ENCODE peak calls at places on chromosomes 7 and 10, in ten cellular contexts. One of them, this sample, is unnamed.

GRCh38 chr10:78959901-78960300 is 108.9 kb upstream of the ZMIZ1 start:
- DNase-seq in Calu3: no peak
- DNase-seq in stomach: no peak
- DNase-seq in putamen: no peak
- DNase-seq in AG20443: no peak
- DNase-seq in activated CD4-positive, alpha-beta memory T cell treated with anti-CD3 and anti-CD28 coated beads for 36 hours: no peak
- DNase-seq in stimulated activated CD8-positive, alpha-beta memory T cell treated with anti-CD3 and anti-CD28 coated beads, Interleukin-15, amount 100 ng/mL, for 4 hours: no peak
- DNase-seq in progenitor cell of endocrine pancreas: no peak
- DNase-seq in GDM1: no peak
- DNase-seq in GM04504: no peak
- DNase-seq in this sample: no peak

GRCh38 chr7:102287465-102288146 is 938 bp downstream of the SH2B2 start:
- DNase-seq in Calu3: no peak
- DNase-seq in putamen: no peak
- DNase-seq in GDM1: no peak
- DNase-seq in progenitor cell of endocrine pancreas: no peak
- DNase-seq in stimulated activated CD8-positive, alpha-beta memory T cell treated with anti-CD3 and anti-CD28 coated beads, Interleukin-15, amount 100 ng/mL, for 4 hours: no peak
- DNase-seq in stomach: peak
- DNase-seq in activated CD4-positive, alpha-beta memory T cell treated with anti-CD3 and anti-CD28 coated beads for 36 hours: peak
- DNase-seq in AG20443: peak
- DNase-seq in GM04504: no peak
- DNase-seq in this sample: peak

GRCh38 chr10:58027431-58027830 is 240.3 kb downstream of the IPMK start:
- DNase-seq in stimulated activated CD8-positive, alpha-beta memory T cell treated with anti-CD3 and anti-CD28 coated beads, Interleukin-15, amount 100 ng/mL, for 4 hours: no peak
- DNase-seq in GM04504: no peak
- DNase-seq in activated CD4-positive, alpha-beta memory T cell treated with anti-CD3 and anti-CD28 coated beads for 36 hours: no peak
- DNase-seq in GDM1: no peak
- DNase-seq in stomach: no peak
- DNase-seq in progenitor cell of endocrine pancreas: no peak
- DNase-seq in AG20443: no peak
- DNase-seq in Calu3: no peak
- DNase-seq in putamen: no peak
- DNase-seq in this sample: no peak

GRCh38 chr7:124840435-124840834 is 74.8 kb upstream of the GPR37 start:
- DNase-seq in Calu3: no peak
- DNase-seq in putamen: peak
- DNase-seq in activated CD4-positive, alpha-beta memory T cell treated with anti-CD3 and anti-CD28 coated beads for 36 hours: no peak
- DNase-seq in GM04504: no peak
- DNase-seq in stimulated activated CD8-positive, alpha-beta memory T cell treated with anti-CD3 and anti-CD28 coated beads, Interleukin-15, amount 100 ng/mL, for 4 hours: no peak
- DNase-seq in GDM1: no peak
- DNase-seq in AG20443: no peak
- DNase-seq in stomach: no peak
- DNase-seq in progenitor cell of endocrine pancreas: no peak
- DNase-seq in this sample: no peak

GRCh38 chr7:45943986-45944385 is 22.9 kb upstream of the IGFBP3 start:
- DNase-seq in GDM1: no peak
- DNase-seq in stomach: no peak
- DNase-seq in AG20443: no peak
- DNase-seq in stimulated activated CD8-positive, alpha-beta memory T cell treated with anti-CD3 and anti-CD28 coated beads, Interleukin-15, amount 100 ng/mL, for 4 hours: no peak
- DNase-seq in Calu3: no peak
- DNase-seq in putamen: no peak
- DNase-seq in progenitor cell of endocrine pancreas: no peak
- DNase-seq in GM04504: no peak
- DNase-seq in activated CD4-positive, alpha-beta memory T cell treated with anti-CD3 and anti-CD28 coated beads for 36 hours: no peak
- DNase-seq in this sample: no peak

GRCh38 chr7:23873306-23873705 is 163.3 kb downstream of the STK31 start:
- DNase-seq in GDM1: no peak
- DNase-seq in stomach: no peak
- DNase-seq in Calu3: no peak
- DNase-seq in activated CD4-positive, alpha-beta memory T cell treated with anti-CD3 and anti-CD28 coated beads for 36 hours: no peak
- DNase-seq in stimulated activated CD8-positive, alpha-beta memory T cell treated with anti-CD3 and anti-CD28 coated beads, Interleukin-15, amount 100 ng/mL, for 4 hours: no peak
- DNase-seq in GM04504: no peak
- DNase-seq in AG20443: no peak
- DNase-seq in progenitor cell of endocrine pancreas: no peak
- DNase-seq in putamen: no peak
- DNase-seq in this sample: no peak

GRCh38 chr7:20141666-20142065 is 75.5 kb downstream of the MACC1 start:
- DNase-seq in AG20443: no peak
- DNase-seq in putamen: peak
- DNase-seq in GM04504: no peak
- DNase-seq in GDM1: no peak
- DNase-seq in stimulated activated CD8-positive, alpha-beta memory T cell treated with anti-CD3 and anti-CD28 coated beads, Interleukin-15, amount 100 ng/mL, for 4 hours: no peak
- DNase-seq in stomach: no peak
- DNase-seq in Calu3: no peak
- DNase-seq in activated CD4-positive, alpha-beta memory T cell treated with anti-CD3 and anti-CD28 coated beads for 36 hours: no peak
- DNase-seq in progenitor cell of endocrine pancreas: no peak
- DNase-seq in this sample: no peak

GRCh38 chr7:92135100-92135429 is 788 bp upstream of the CYP51A1 start:
- DNase-seq in stimulated activated CD8-positive, alpha-beta memory T cell treated with anti-CD3 and anti-CD28 coated beads, Interleukin-15, amount 100 ng/mL, for 4 hours: no peak
- DNase-seq in progenitor cell of endocrine pancreas: no peak
- DNase-seq in GDM1: no peak
- DNase-seq in activated CD4-positive, alpha-beta memory T cell treated with anti-CD3 and anti-CD28 coated beads for 36 hours: peak
- DNase-seq in stomach: peak
- DNase-seq in Calu3: no peak
- DNase-seq in GM04504: no peak
- DNase-seq in putamen: peak
- DNase-seq in AG20443: peak
- DNase-seq in this sample: peak

GRCh38 chr10:127899766-127900382 is 7.0 kb upstream of the PTPRE start:
- DNase-seq in putamen: no peak
- DNase-seq in GDM1: peak
- DNase-seq in stomach: no peak
- DNase-seq in GM04504: no peak
- DNase-seq in progenitor cell of endocrine pancreas: no peak
- DNase-seq in stimulated activated CD8-positive, alpha-beta memory T cell treated with anti-CD3 and anti-CD28 coated beads, Interleukin-15, amount 100 ng/mL, for 4 hours: no peak
- DNase-seq in AG20443: no peak
- DNase-seq in activated CD4-positive, alpha-beta memory T cell treated with anti-CD3 and anti-CD28 coated beads for 36 hours: no peak
- DNase-seq in Calu3: no peak
- DNase-seq in this sample: no peak

GRCh38 chr10:72335394-72336258 is 19.1 kb downstream of the DNAJB12 start:
- DNase-seq in putamen: no peak
- DNase-seq in activated CD4-positive, alpha-beta memory T cell treated with anti-CD3 and anti-CD28 coated beads for 36 hours: peak
- DNase-seq in Calu3: peak
- DNase-seq in GDM1: no peak
- DNase-seq in stimulated activated CD8-positive, alpha-beta memory T cell treated with anti-CD3 and anti-CD28 coated beads, Interleukin-15, amount 100 ng/mL, for 4 hours: no peak
- DNase-seq in GM04504: no peak
- DNase-seq in AG20443: no peak
- DNase-seq in progenitor cell of endocrine pancreas: no peak
- DNase-seq in stomach: peak
- DNase-seq in this sample: peak

GRCh38 chr7:111132833-111133232 is 41.9 kb downstream of the LRRN3 start:
- DNase-seq in putamen: no peak
- DNase-seq in GM04504: no peak
- DNase-seq in GDM1: no peak
- DNase-seq in Calu3: no peak
- DNase-seq in progenitor cell of endocrine pancreas: no peak
- DNase-seq in stimulated activated CD8-positive, alpha-beta memory T cell treated with anti-CD3 and anti-CD28 coated beads, Interleukin-15, amount 100 ng/mL, for 4 hours: no peak
- DNase-seq in AG20443: no peak
- DNase-seq in stomach: no peak
- DNase-seq in activated CD4-positive, alpha-beta memory T cell treated with anti-CD3 and anti-CD28 coated beads for 36 hours: no peak
- DNase-seq in this sample: no peak

GRCh38 chr7:6619961-6620360 is 4.6 kb downstream of the ZNF853 start:
- DNase-seq in progenitor cell of endocrine pancreas: no peak
- DNase-seq in Calu3: no peak
- DNase-seq in GM04504: no peak
- DNase-seq in stomach: no peak
- DNase-seq in stimulated activated CD8-positive, alpha-beta memory T cell treated with anti-CD3 and anti-CD28 coated beads, Interleukin-15, amount 100 ng/mL, for 4 hours: no peak
- DNase-seq in AG20443: no peak
- DNase-seq in putamen: no peak
- DNase-seq in activated CD4-positive, alpha-beta memory T cell treated with anti-CD3 and anti-CD28 coated beads for 36 hours: no peak
- DNase-seq in GDM1: no peak
- DNase-seq in this sample: no peak

GRCh38 chr10:89494068-89494467 is 41.3 kb downstream of the SLC16A12 start:
- DNase-seq in stimulated activated CD8-positive, alpha-beta memory T cell treated with anti-CD3 and anti-CD28 coated beads, Interleukin-15, amount 100 ng/mL, for 4 hours: no peak
- DNase-seq in AG20443: no peak
- DNase-seq in GM04504: no peak
- DNase-seq in activated CD4-positive, alpha-beta memory T cell treated with anti-CD3 and anti-CD28 coated beads for 36 hours: no peak
- DNase-seq in Calu3: no peak
- DNase-seq in putamen: no peak
- DNase-seq in progenitor cell of endocrine pancreas: no peak
- DNase-seq in stomach: no peak
- DNase-seq in GDM1: no peak
- DNase-seq in this sample: no peak

GRCh38 chr7:101792051-101792651 is 25.3 kb upstream of the CUX1 start:
- DNase-seq in AG20443: peak
- DNase-seq in GDM1: no peak
- DNase-seq in progenitor cell of endocrine pancreas: no peak
- DNase-seq in Calu3: no peak
- DNase-seq in GM04504: peak
- DNase-seq in stomach: no peak
- DNase-seq in putamen: no peak
- DNase-seq in stimulated activated CD8-positive, alpha-beta memory T cell treated with anti-CD3 and anti-CD28 coated beads, Interleukin-15, amount 100 ng/mL, for 4 hours: no peak
- DNase-seq in activated CD4-positive, alpha-beta memory T cell treated with anti-CD3 and anti-CD28 coated beads for 36 hours: no peak
- DNase-seq in this sample: peak

GRCh38 chr10:13003004-13003403 is 1.5 kb upstream of the CCDC3 start:
- DNase-seq in GDM1: no peak
- DNase-seq in putamen: no peak
- DNase-seq in GM04504: no peak
- DNase-seq in AG20443: no peak
- DNase-seq in progenitor cell of endocrine pancreas: no peak
- DNase-seq in Calu3: no peak
- DNase-seq in stimulated activated CD8-positive, alpha-beta memory T cell treated with anti-CD3 and anti-CD28 coated beads, Interleukin-15, amount 100 ng/mL, for 4 hours: no peak
- DNase-seq in stomach: no peak
- DNase-seq in activated CD4-positive, alpha-beta memory T cell treated with anti-CD3 and anti-CD28 coated beads for 36 hours: no peak
- DNase-seq in this sample: no peak

GRCh38 chr10:97081621-97082235 is 104.0 kb downstream of the SLIT1 start:
- DNase-seq in putamen: no peak
- DNase-seq in progenitor cell of endocrine pancreas: peak
- DNase-seq in GDM1: peak
- DNase-seq in Calu3: peak
- DNase-seq in GM04504: peak
- DNase-seq in AG20443: peak
- DNase-seq in stimulated activated CD8-positive, alpha-beta memory T cell treated with anti-CD3 and anti-CD28 coated beads, Interleukin-15, amount 100 ng/mL, for 4 hours: no peak
- DNase-seq in stomach: peak
- DNase-seq in activated CD4-positive, alpha-beta memory T cell treated with anti-CD3 and anti-CD28 coated beads for 36 hours: peak
- DNase-seq in this sample: peak

GRCh38 chr10:98354491-98354890 is 60.5 kb downstream of the PYROXD2 start:
- DNase-seq in stimulated activated CD8-positive, alpha-beta memory T cell treated with anti-CD3 and anti-CD28 coated beads, Interleukin-15, amount 100 ng/mL, for 4 hours: no peak
- DNase-seq in activated CD4-positive, alpha-beta memory T cell treated with anti-CD3 and anti-CD28 coated beads for 36 hours: no peak
- DNase-seq in stomach: no peak
- DNase-seq in GM04504: no peak
- DNase-seq in AG20443: no peak
- DNase-seq in Calu3: no peak
- DNase-seq in putamen: no peak
- DNase-seq in progenitor cell of endocrine pancreas: no peak
- DNase-seq in GDM1: no peak
- DNase-seq in this sample: no peak

GRCh38 chr7:2157473-2158279 is 75.1 kb downstream of the MAD1L1 start:
- DNase-seq in activated CD4-positive, alpha-beta memory T cell treated with anti-CD3 and anti-CD28 coated beads for 36 hours: no peak
- DNase-seq in stomach: peak
- DNase-seq in putamen: peak
- DNase-seq in Calu3: no peak
- DNase-seq in stimulated activated CD8-positive, alpha-beta memory T cell treated with anti-CD3 and anti-CD28 coated beads, Interleukin-15, amount 100 ng/mL, for 4 hours: no peak
- DNase-seq in GDM1: no peak
- DNase-seq in GM04504: peak
- DNase-seq in AG20443: peak
- DNase-seq in progenitor cell of endocrine pancreas: no peak
- DNase-seq in this sample: peak

GRCh38 chr7:28192786-28193581 is 12.4 kb upstream of the JAZF1 start:
- DNase-seq in GM04504: no peak
- DNase-seq in GDM1: no peak
- DNase-seq in activated CD4-positive, alpha-beta memory T cell treated with anti-CD3 and anti-CD28 coated beads for 36 hours: no peak
- DNase-seq in stomach: no peak
- DNase-seq in Calu3: no peak
- DNase-seq in stimulated activated CD8-positive, alpha-beta memory T cell treated with anti-CD3 and anti-CD28 coated beads, Interleukin-15, amount 100 ng/mL, for 4 hours: no peak
- DNase-seq in putamen: no peak
- DNase-seq in AG20443: no peak
- DNase-seq in progenitor cell of endocrine pancreas: no peak
- DNase-seq in this sample: no peak

GRCh38 chr7:131302876-131303707 is 24.6 kb upstream of the MKLN1 start:
- DNase-seq in AG20443: peak
- DNase-seq in progenitor cell of endocrine pancreas: no peak
- DNase-seq in stimulated activated CD8-positive, alpha-beta memory T cell treated with anti-CD3 and anti-CD28 coated beads, Interleukin-15, amount 100 ng/mL, for 4 hours: no peak
- DNase-seq in GM04504: no peak
- DNase-seq in activated CD4-positive, alpha-beta memory T cell treated with anti-CD3 and anti-CD28 coated beads for 36 hours: peak
- DNase-seq in stomach: peak
- DNase-seq in Calu3: peak
- DNase-seq in putamen: peak
- DNase-seq in GDM1: no peak
- DNase-seq in this sample: peak

GRCh38 chr7:144780071-144780608 is 55.7 kb downstream of the TPK1 start:
- DNase-seq in Calu3: no peak
- DNase-seq in GM04504: no peak
- DNase-seq in GDM1: no peak
- DNase-seq in activated CD4-positive, alpha-beta memory T cell treated with anti-CD3 and anti-CD28 coated beads for 36 hours: no peak
- DNase-seq in AG20443: no peak
- DNase-seq in progenitor cell of endocrine pancreas: no peak
- DNase-seq in stomach: no peak
- DNase-seq in putamen: no peak
- DNase-seq in stimulated activated CD8-positive, alpha-beta memory T cell treated with anti-CD3 and anti-CD28 coated beads, Interleukin-15, amount 100 ng/mL, for 4 hours: no peak
- DNase-seq in this sample: no peak

GRCh38 chr10:78727728-78728127 is 341.0 kb upstream of the ZMIZ1 start:
- DNase-seq in GM04504: no peak
- DNase-seq in stomach: no peak
- DNase-seq in stimulated activated CD8-positive, alpha-beta memory T cell treated with anti-CD3 and anti-CD28 coated beads, Interleukin-15, amount 100 ng/mL, for 4 hours: no peak
- DNase-seq in Calu3: no peak
- DNase-seq in GDM1: no peak
- DNase-seq in putamen: no peak
- DNase-seq in AG20443: no peak
- DNase-seq in progenitor cell of endocrine pancreas: no peak
- DNase-seq in activated CD4-positive, alpha-beta memory T cell treated with anti-CD3 and anti-CD28 coated beads for 36 hours: no peak
- DNase-seq in this sample: no peak

GRCh38 chr7:83791737-83792136 is 142.8 kb upstream of the SEMA3E start:
- DNase-seq in stomach: no peak
- DNase-seq in Calu3: no peak
- DNase-seq in AG20443: no peak
- DNase-seq in putamen: no peak
- DNase-seq in GM04504: no peak
- DNase-seq in stimulated activated CD8-positive, alpha-beta memory T cell treated with anti-CD3 and anti-CD28 coated beads, Interleukin-15, amount 100 ng/mL, for 4 hours: no peak
- DNase-seq in activated CD4-positive, alpha-beta memory T cell treated with anti-CD3 and anti-CD28 coated beads for 36 hours: no peak
- DNase-seq in GDM1: no peak
- DNase-seq in progenitor cell of endocrine pancreas: no peak
- DNase-seq in this sample: no peak

GRCh38 chr7:152103066-152103465 is 77.6 kb downstream of the GALNT11 start:
- DNase-seq in progenitor cell of endocrine pancreas: no peak
- DNase-seq in Calu3: no peak
- DNase-seq in stomach: no peak
- DNase-seq in AG20443: no peak
- DNase-seq in stimulated activated CD8-positive, alpha-beta memory T cell treated with anti-CD3 and anti-CD28 coated beads, Interleukin-15, amount 100 ng/mL, for 4 hours: no peak
- DNase-seq in activated CD4-positive, alpha-beta memory T cell treated with anti-CD3 and anti-CD28 coated beads for 36 hours: no peak
- DNase-seq in putamen: no peak
- DNase-seq in GM04504: no peak
- DNase-seq in GDM1: no peak
- DNase-seq in this sample: no peak

GRCh38 chr10:101829561-101830315 is 11.5 kb upstream of the OGA start:
- DNase-seq in stomach: peak
- DNase-seq in AG20443: peak
- DNase-seq in GDM1: peak
- DNase-seq in activated CD4-positive, alpha-beta memory T cell treated with anti-CD3 and anti-CD28 coated beads for 36 hours: peak
- DNase-seq in stimulated activated CD8-positive, alpha-beta memory T cell treated with anti-CD3 and anti-CD28 coated beads, Interleukin-15, amount 100 ng/mL, for 4 hours: no peak
- DNase-seq in Calu3: no peak
- DNase-seq in GM04504: no peak
- DNase-seq in putamen: no peak
- DNase-seq in progenitor cell of endocrine pancreas: peak
- DNase-seq in this sample: peak

GRCh38 chr10:119595134-119595714 is 1.5 kb downstream of the TIAL1 start:
- DNase-seq in putamen: no peak
- DNase-seq in Calu3: no peak
- DNase-seq in stomach: no peak
- DNase-seq in progenitor cell of endocrine pancreas: no peak
- DNase-seq in GM04504: no peak
- DNase-seq in GDM1: no peak
- DNase-seq in stimulated activated CD8-positive, alpha-beta memory T cell treated with anti-CD3 and anti-CD28 coated beads, Interleukin-15, amount 100 ng/mL, for 4 hours: no peak
- DNase-seq in activated CD4-positive, alpha-beta memory T cell treated with anti-CD3 and anti-CD28 coated beads for 36 hours: no peak
- DNase-seq in AG20443: no peak
- DNase-seq in this sample: no peak

GRCh38 chr7:121449304-121449703 is 53.2 kb upstream of the FAM3C start:
- DNase-seq in GM04504: no peak
- DNase-seq in stomach: no peak
- DNase-seq in GDM1: no peak
- DNase-seq in progenitor cell of endocrine pancreas: no peak
- DNase-seq in putamen: no peak
- DNase-seq in Calu3: no peak
- DNase-seq in activated CD4-positive, alpha-beta memory T cell treated with anti-CD3 and anti-CD28 coated beads for 36 hours: no peak
- DNase-seq in AG20443: no peak
- DNase-seq in stimulated activated CD8-positive, alpha-beta memory T cell treated with anti-CD3 and anti-CD28 coated beads, Interleukin-15, amount 100 ng/mL, for 4 hours: no peak
- DNase-seq in this sample: peak

GRCh38 chr7:25852249-25852994 is 299.6 kb upstream of the NFE2L3 start:
- DNase-seq in Calu3: no peak
- DNase-seq in AG20443: no peak
- DNase-seq in activated CD4-positive, alpha-beta memory T cell treated with anti-CD3 and anti-CD28 coated beads for 36 hours: no peak
- DNase-seq in putamen: no peak
- DNase-seq in stomach: no peak
- DNase-seq in GM04504: no peak
- DNase-seq in stimulated activated CD8-positive, alpha-beta memory T cell treated with anti-CD3 and anti-CD28 coated beads, Interleukin-15, amount 100 ng/mL, for 4 hours: no peak
- DNase-seq in GDM1: no peak
- DNase-seq in progenitor cell of endocrine pancreas: peak
- DNase-seq in this sample: no peak